ENCODE peak calls at places on chromosomes 13 and 19, in seven cellular contexts. One of them, this sample, is unnamed. For H3K9me3, the result is how much of the 10 kb centered on the place peaks cover.

GRCh38 chr19:58586131-58586765 is 13.1 kb upstream of the MZF1 start:
- DNase-seq in body of pancreas: no peak
- DNase-seq in astrocyte: no peak
- DNase-seq in GM12878: no peak
- DNase-seq in heart right ventricle: no peak
- DNase-seq in IMR-90: no peak
- DNase-seq in stomach: no peak
- DNase-seq in this sample: no peak

GRCh38 chr13:113052971-113053370 is 52.6 kb upstream of the F7 start:
- DNase-seq in heart right ventricle: peak
- DNase-seq in GM12878: no peak
- DNase-seq in IMR-90: no peak
- DNase-seq in body of pancreas: no peak
- DNase-seq in astrocyte: no peak
- DNase-seq in stomach: no peak
- DNase-seq in this sample: no peak

GRCh38 chr13:110716235-110716505 is 2.7 kb downstream of the ING1 start:
- DNase-seq in IMR-90: no peak
- DNase-seq in GM12878: no peak
- DNase-seq in astrocyte: no peak
- DNase-seq in stomach: peak
- DNase-seq in heart right ventricle: peak
- DNase-seq in body of pancreas: peak
- DNase-seq in this sample: peak

GRCh38 chr13:98525852-98526512 is 50.9 kb downstream of the STK24 start:
- DNase-seq in IMR-90: no peak
- DNase-seq in body of pancreas: no peak
- DNase-seq in astrocyte: no peak
- DNase-seq in heart right ventricle: no peak
- DNase-seq in stomach: no peak
- DNase-seq in GM12878: no peak
- DNase-seq in this sample: no peak

GRCh38 chr13:109479991-109480696 is 306.2 kb downstream of the IRS2 start:
- DNase-seq in astrocyte: peak
- DNase-seq in stomach: peak
- DNase-seq in IMR-90: peak
- DNase-seq in heart right ventricle: no peak
- DNase-seq in GM12878: no peak
- DNase-seq in body of pancreas: peak
- DNase-seq in this sample: no peak

GRCh38 chr13:44218501-44219240 is 155.0 kb upstream of the SERP2 start:
- DNase-seq in GM12878: no peak
- DNase-seq in astrocyte: no peak
- DNase-seq in IMR-90: no peak
- DNase-seq in stomach: peak
- DNase-seq in body of pancreas: peak
- DNase-seq in heart right ventricle: peak
- DNase-seq in this sample: peak

GRCh38 chr13:73708393-73708985 is 425.7 kb downstream of the KLF12 start:
- DNase-seq in IMR-90: peak
- DNase-seq in astrocyte: peak
- DNase-seq in heart right ventricle: no peak
- DNase-seq in body of pancreas: peak
- DNase-seq in stomach: peak
- DNase-seq in GM12878: no peak
- DNase-seq in this sample: peak

GRCh38 chr19:46559203-46559602 is 41.9 kb upstream of the CALM3 start:
- DNase-seq in IMR-90: no peak
- DNase-seq in stomach: no peak
- DNase-seq in body of pancreas: no peak
- DNase-seq in astrocyte: no peak
- DNase-seq in GM12878: no peak
- DNase-seq in heart right ventricle: no peak
- DNase-seq in this sample: no peak

GRCh38 chr13:39362652-39363390 is 240.2 kb downstream of the LHFPL6 start:
- DNase-seq in body of pancreas: no peak
- DNase-seq in IMR-90: peak
- DNase-seq in GM12878: no peak
- DNase-seq in stomach: no peak
- DNase-seq in astrocyte: no peak
- DNase-seq in heart right ventricle: no peak
- DNase-seq in this sample: no peak

GRCh38 chr19:7685546-7686445 is 5.2 kb downstream of the TRAPPC5 start:
- DNase-seq in heart right ventricle: no peak
- DNase-seq in stomach: no peak
- DNase-seq in GM12878: no peak
- DNase-seq in astrocyte: no peak
- DNase-seq in body of pancreas: no peak
- DNase-seq in IMR-90: no peak
- DNase-seq in this sample: no peak

GRCh38 chr19:37565370-37565669 is 29.3 kb downstream of the ZNF571 start:
- DNase-seq in IMR-90: no peak
- DNase-seq in GM12878: no peak
- DNase-seq in body of pancreas: no peak
- DNase-seq in astrocyte: no peak
- DNase-seq in heart right ventricle: no peak
- DNase-seq in stomach: no peak
- DNase-seq in this sample: no peak
- H3K9me3 ChIP-seq in IMR-90: half or more
- H3K9me3 ChIP-seq in GM12878: under half
- H3K9me3 ChIP-seq in body of pancreas: half or more
- H3K9me3 ChIP-seq in astrocyte: half or more
- H3K9me3 ChIP-seq in heart right ventricle: half or more
- H3K9me3 ChIP-seq in stomach: under half
- H3K9me3 ChIP-seq in this sample: under half

GRCh38 chr19:31553112-31553843 is 204.0 kb upstream of the TSHZ3 start:
- DNase-seq in IMR-90: no peak
- DNase-seq in astrocyte: no peak
- DNase-seq in GM12878: no peak
- DNase-seq in heart right ventricle: no peak
- DNase-seq in stomach: no peak
- DNase-seq in body of pancreas: no peak
- DNase-seq in this sample: peak

GRCh38 chr19:31545766-31546165 is 196.5 kb upstream of the TSHZ3 start:
- DNase-seq in GM12878: no peak
- DNase-seq in body of pancreas: no peak
- DNase-seq in IMR-90: no peak
- DNase-seq in heart right ventricle: no peak
- DNase-seq in astrocyte: no peak
- DNase-seq in stomach: no peak
- DNase-seq in this sample: no peak

GRCh38 chr19:31553844-31554215 is 204.6 kb upstream of the TSHZ3 start:
- DNase-seq in heart right ventricle: no peak
- DNase-seq in stomach: no peak
- DNase-seq in astrocyte: no peak
- DNase-seq in body of pancreas: no peak
- DNase-seq in GM12878: no peak
- DNase-seq in IMR-90: no peak
- DNase-seq in this sample: peak

GRCh38 chr19:31546561-31546960 is 197.3 kb upstream of the TSHZ3 start:
- DNase-seq in body of pancreas: no peak
- DNase-seq in heart right ventricle: no peak
- DNase-seq in IMR-90: no peak
- DNase-seq in astrocyte: no peak
- DNase-seq in GM12878: no peak
- DNase-seq in stomach: no peak
- DNase-seq in this sample: no peak

DNA sequence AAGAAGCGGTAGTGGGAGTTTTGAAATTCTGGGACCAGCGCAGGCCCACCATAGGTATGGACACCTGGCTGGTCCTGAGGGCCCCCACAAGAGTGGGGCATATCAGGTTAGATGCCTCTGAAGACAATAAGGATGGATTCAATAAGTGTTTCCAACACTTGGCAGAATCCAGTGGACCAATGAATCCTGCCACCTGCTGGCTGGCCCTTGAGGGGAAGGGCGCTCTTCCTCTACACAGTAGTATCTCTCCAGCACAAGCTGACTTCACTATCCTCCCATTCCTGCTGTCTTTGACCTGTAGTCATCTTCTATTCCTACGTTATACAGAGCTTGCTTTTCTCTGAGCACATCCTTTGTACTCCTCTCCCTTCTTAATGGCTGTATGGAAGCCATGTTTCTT is 199.7 kb upstream of the TSHZ3 start:
- DNase-seq in GM12878: no peak
- DNase-seq in IMR-90: peak
- DNase-seq in stomach: no peak
- DNase-seq in astrocyte: no peak
- DNase-seq in heart right ventricle: peak
- DNase-seq in body of pancreas: peak
- DNase-seq in this sample: no peak
- H3K9me3 ChIP-seq in GM12878: under half
- H3K9me3 ChIP-seq in IMR-90: under half
- H3K9me3 ChIP-seq in stomach: under half
- H3K9me3 ChIP-seq in astrocyte: under half
- H3K9me3 ChIP-seq in heart right ventricle: under half
- H3K9me3 ChIP-seq in body of pancreas: under half
- H3K9me3 ChIP-seq in this sample: under half

DNA sequence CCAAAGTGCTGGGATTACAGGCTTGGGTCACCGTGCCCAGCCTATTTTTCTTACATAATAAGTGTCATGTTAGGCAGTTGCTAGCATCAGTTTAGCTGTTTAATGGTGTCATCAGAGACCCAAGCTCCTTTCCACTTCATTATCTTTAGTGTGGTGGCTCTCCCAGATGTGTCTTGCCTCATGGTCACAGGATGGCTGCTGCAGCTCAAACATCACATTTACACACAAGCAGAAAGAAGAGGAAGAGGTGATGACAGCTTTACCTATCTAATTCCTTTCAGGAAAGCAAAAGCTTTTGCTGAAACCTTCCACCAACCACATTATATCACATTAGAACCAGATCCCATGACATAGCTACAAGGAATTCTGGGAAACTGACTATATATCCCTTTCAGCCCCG is 617.2 kb downstream of the UQCRFS1 start:
- DNase-seq in body of pancreas: no peak
- DNase-seq in GM12878: no peak
- DNase-seq in astrocyte: no peak
- DNase-seq in heart right ventricle: no peak
- DNase-seq in stomach: no peak
- DNase-seq in IMR-90: no peak
- DNase-seq in this sample: no peak
- H3K9me3 ChIP-seq in body of pancreas: under half
- H3K9me3 ChIP-seq in GM12878: under half
- H3K9me3 ChIP-seq in astrocyte: under half
- H3K9me3 ChIP-seq in heart right ventricle: under half
- H3K9me3 ChIP-seq in stomach: under half
- H3K9me3 ChIP-seq in IMR-90: under half
- H3K9me3 ChIP-seq in this sample: under half

GRCh38 chr19:51959791-51960190 is 26.8 kb downstream of the ZNF350 start:
- DNase-seq in heart right ventricle: no peak
- DNase-seq in astrocyte: no peak
- DNase-seq in body of pancreas: no peak
- DNase-seq in stomach: no peak
- DNase-seq in GM12878: no peak
- DNase-seq in IMR-90: peak
- DNase-seq in this sample: no peak
- H3K9me3 ChIP-seq in heart right ventricle: under half
- H3K9me3 ChIP-seq in astrocyte: under half
- H3K9me3 ChIP-seq in body of pancreas: under half
- H3K9me3 ChIP-seq in stomach: half or more
- H3K9me3 ChIP-seq in GM12878: under half
- H3K9me3 ChIP-seq in IMR-90: under half
- H3K9me3 ChIP-seq in this sample: under half